ENCODE peak calls at places on chromosome 13, in four cellular contexts. E is lower leg skin, M is Caco-2, S is RWPE1. J is an unnamed sample.

GRCh38 chr13:35630551-35631275 is 154.2 kb upstream of the MAB21L1 start:
- DNase-seq in E (no peak), S (peak), M (peak), J (no peak)

GRCh38 chr13:114319441-114319871 is 5.2 kb downstream of the CHAMP1 start:
- DNase-seq in M (no peak), E (no peak), S (no peak), J (no peak)

GRCh38 chr13:91576590-91576989 is 178.2 kb downstream of the GPC5 start:
- DNase-seq in M (peak), E (no peak), S (no peak), J (no peak)

GRCh38 chr13:38685974-38686571 is 804 bp upstream of the FREM2 start:
- DNase-seq in E (no peak), S (peak), M (peak), J (no peak)

GRCh38 chr13:69633044-69633443 is 474.6 kb upstream of the ATXN8OS start:
- DNase-seq in E (no peak), S (no peak), M (no peak), J (no peak)

GRCh38 chr13:31860002-31860401 is 120.7 kb downstream of the RXFP2 start:
- DNase-seq in S (no peak), M (no peak), E (no peak), J (no peak)

GRCh38 chr13:66803759-66804456 is 426.2 kb downstream of the PCDH9 start:
- DNase-seq in S (no peak), E (no peak), M (no peak), J (no peak)

GRCh38 chr13:113390874-113391497 is 27.1 kb upstream of the GRTP1 start:
- DNase-seq in M (no peak), S (no peak), E (peak), J (no peak)

GRCh38 chr13:112770504-112770903 is 80.7 kb downstream of the ATP11A start:
- DNase-seq in E (no peak), S (no peak), M (no peak), J (no peak)

GRCh38 chr13:31159306-31159705 is 2.4 kb downstream of the HSPH1 start:
- DNase-seq in E (no peak), M (no peak), S (no peak), J (no peak)

GRCh38 chr13:27997904-27998522 is 9.5 kb upstream of the URAD start:
- DNase-seq in S (no peak), E (peak), M (peak), J (no peak)

GRCh38 chr13:99356216-99357089 is 49.3 kb upstream of the GPR183 start:
- DNase-seq in E (no peak), M (no peak), S (no peak), J (no peak)

GRCh38 chr13:86020350-86021002 is 221.3 kb upstream of the SLITRK6 start:
- DNase-seq in S (peak), M (no peak), E (no peak), J (no peak)

GRCh38 chr13:113982296-113982661 is 8.4 kb upstream of the C13orf46 start:
- DNase-seq in S (no peak), E (peak), M (no peak), J (no peak)

GRCh38 chr13:91142572-91142971 is 204.9 kb upstream of the MIR17HG start:
- DNase-seq in E (no peak), M (peak), S (peak), J (no peak)

GRCh38 chr13:110109910-110110309 is 197.0 kb downstream of the COL4A1 start:
- DNase-seq in E (peak), M (no peak), S (peak), J (no peak)

DNA sequence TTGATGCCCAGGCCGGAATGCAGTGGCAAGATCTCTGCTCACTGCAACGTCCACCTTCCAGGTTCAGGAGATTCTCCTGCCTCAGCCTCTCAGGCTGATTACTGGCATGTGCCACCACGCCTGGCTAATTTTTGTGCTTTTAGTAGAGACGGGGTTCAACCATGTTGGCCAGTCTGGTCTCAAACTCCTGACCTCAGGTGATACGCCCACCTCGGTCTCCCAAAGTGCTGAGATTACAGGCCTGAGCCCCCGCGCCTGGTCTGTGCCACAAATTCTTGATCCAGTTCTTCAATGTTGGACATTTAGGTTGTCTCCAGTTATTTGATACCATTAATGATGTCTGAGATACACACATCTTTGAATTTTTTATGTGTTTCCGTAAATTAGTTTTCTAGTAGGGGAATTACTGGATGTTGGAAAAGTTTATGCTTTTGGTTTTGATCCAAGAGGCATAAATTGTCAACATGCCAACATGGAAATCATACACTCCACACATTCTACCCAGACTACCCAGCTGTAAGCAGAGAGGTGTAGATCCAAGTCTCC is 525 bp upstream of the COG3 start:
- DNase-seq in E (peak), M (no peak), S (no peak), J (no peak)
- TF ChIP-seq CTCF in E (no peak), M (no peak), S (peak), J (peak)

DNA sequence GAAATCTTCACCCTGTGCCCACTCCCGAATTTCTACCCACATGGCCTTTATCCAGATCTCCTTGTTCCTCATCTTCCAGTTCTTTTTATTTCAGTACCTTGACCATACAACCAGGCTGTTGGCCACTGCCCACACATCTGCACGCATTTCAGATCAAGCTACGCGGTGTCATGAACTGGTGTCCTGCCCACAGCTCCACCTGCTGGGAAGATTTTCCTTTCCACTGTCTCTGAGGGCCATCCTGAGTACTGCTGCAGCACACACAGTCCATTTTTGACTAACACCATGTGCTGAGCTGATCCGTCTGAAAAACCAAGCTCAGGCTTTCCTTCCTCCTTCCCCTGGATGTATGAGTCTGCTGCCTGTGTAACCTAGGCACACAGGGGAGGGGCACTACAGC is 71.8 kb downstream of the WASF3 start:
- DNase-seq in E (no peak), M (peak), S (no peak), J (no peak)
- TF ChIP-seq CTCF in E (no peak), M (peak), S (no peak), J (no peak)

GRCh38 chr13:46126074-46126473 is 21.2 kb upstream of the CPB2 start:
- DNase-seq in M (no peak), S (no peak), E (no peak), J (no peak)

GRCh38 chr13:46124967-46125933 is 20.4 kb upstream of the CPB2 start:
- DNase-seq in M (no peak), E (no peak), S (no peak), J (no peak)

GRCh38 chr13:46122304-46122703 is 17.5 kb upstream of the CPB2 start:
- DNase-seq in M (no peak), S (no peak), E (no peak), J (no peak)

GRCh38 chr13:46126552-46127171 is 21.8 kb upstream of the CPB2 start:
- DNase-seq in M (peak), S (peak), E (peak), J (peak)

GRCh38 chr13:46124531-46124966 is 19.7 kb upstream of the CPB2 start:
- DNase-seq in M (no peak), E (no peak), S (no peak), J (no peak)
- TF ChIP-seq CTCF in M (no peak), E (no peak), S (no peak), J (no peak)

GRCh38 chr13:33487575-33488243 is 202.2 kb upstream of the STARD13 start:
- DNase-seq in E (no peak), M (no peak), S (no peak), J (no peak)

GRCh38 chr13:33493672-33494365 is 208.3 kb upstream of the STARD13 start:
- DNase-seq in M (no peak), S (no peak), E (no peak), J (no peak)

GRCh38 chr13:33494596-33495214 is 209.2 kb upstream of the STARD13 start:
- DNase-seq in E (no peak), M (no peak), S (peak), J (no peak)

GRCh38 chr13:33489563-33489962 is 204.0 kb upstream of the STARD13 start:
- DNase-seq in S (no peak), E (no peak), M (no peak), J (no peak)

DNA sequence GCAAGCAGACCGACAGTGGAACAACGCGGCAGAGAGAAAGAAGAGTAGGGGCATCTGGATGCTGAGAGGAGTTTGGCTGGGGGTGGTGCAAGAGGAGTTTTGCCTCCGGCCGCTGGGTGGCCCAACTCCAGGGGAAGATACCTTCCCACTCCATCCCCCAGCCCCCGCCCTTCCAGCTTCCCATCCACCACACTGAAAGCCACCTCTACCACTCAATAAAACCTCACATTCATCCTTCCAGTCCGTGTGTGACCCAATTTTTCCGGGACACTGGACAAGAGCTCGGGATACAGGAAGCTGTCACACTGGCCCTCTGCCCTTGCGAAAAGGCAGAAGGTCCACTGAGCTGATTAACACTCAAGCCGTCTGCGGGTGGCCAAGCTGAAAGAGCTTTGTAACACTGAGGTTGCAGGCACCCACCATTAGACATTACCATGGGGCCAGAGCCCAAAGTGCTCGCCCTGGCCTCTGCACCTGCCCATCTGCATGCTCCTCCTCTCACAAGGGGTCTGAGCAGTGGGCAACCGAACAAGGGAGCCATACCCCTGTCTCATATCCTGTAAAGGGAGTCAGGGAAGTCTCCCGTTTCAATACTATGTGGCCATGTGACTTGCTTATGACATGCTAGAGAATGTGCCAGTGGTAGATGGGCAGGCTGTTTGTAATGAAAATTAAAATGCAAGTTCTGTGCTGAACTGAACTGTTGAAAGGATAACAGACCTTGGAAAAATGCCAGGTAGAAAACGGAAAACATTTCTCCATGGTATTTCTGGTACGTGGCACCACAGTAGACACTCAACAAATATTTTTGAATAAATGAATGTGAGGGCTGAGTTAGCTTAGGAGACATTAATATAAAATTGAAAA is 205.1 kb upstream of the STARD13 start:
- DNase-seq in E (no peak), S (no peak), M (no peak), J (no peak)
- TF ChIP-seq CTCF in E (no peak), S (no peak), M (no peak), J (no peak)

DNA sequence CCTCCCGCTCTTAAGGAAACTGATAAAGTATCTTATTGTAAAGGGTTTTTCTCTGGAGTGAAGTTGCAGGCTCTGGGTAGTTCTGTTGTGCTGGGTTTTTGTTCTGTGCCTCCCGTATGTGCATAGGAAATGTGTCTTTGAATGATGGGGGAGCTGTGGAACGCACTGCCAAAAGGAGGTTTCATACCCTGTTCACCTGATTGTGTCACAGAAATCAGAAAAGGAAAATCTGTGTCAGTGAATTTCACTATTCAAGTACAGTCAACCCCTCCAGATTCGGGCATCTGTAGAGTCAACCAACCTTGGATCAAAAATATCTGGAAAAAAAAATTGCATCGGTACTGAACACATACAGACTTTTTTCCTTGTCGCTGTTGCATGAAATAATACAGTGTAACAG is 127.8 kb downstream of the MRPL57 start:
- DNase-seq in E (no peak), S (no peak), M (no peak), J (no peak)
- TF ChIP-seq CTCF in E (no peak), S (no peak), M (no peak), J (no peak)

GRCh38 chr13:64158910-64159309 is 2743.3 kb upstream of the PCDH20 start:
- DNase-seq in M (no peak), S (peak), E (no peak), J (no peak)

DNA sequence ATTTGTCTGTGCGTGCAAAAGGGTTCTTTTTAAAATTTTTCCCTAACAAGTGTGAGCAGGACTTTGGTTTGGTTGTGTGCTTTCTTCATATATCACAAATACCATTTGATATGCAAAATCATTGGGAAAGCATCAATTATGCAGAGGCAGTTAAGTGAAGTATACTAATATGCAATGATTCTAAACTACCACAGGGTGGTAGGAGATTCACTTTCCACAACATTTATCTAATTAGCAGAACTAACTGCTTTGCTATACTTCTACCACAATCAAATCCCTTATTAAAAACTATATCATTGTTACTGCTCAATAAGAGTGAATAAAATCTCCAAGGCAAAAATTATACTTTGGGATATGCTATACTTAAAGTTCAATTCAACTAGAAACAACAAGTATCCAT is 2738.9 kb upstream of the PCDH20 start:
- DNase-seq in E (no peak), M (peak), S (no peak), J (no peak)
- TF ChIP-seq CTCF in E (no peak), M (peak), S (peak), J (peak)

DNA sequence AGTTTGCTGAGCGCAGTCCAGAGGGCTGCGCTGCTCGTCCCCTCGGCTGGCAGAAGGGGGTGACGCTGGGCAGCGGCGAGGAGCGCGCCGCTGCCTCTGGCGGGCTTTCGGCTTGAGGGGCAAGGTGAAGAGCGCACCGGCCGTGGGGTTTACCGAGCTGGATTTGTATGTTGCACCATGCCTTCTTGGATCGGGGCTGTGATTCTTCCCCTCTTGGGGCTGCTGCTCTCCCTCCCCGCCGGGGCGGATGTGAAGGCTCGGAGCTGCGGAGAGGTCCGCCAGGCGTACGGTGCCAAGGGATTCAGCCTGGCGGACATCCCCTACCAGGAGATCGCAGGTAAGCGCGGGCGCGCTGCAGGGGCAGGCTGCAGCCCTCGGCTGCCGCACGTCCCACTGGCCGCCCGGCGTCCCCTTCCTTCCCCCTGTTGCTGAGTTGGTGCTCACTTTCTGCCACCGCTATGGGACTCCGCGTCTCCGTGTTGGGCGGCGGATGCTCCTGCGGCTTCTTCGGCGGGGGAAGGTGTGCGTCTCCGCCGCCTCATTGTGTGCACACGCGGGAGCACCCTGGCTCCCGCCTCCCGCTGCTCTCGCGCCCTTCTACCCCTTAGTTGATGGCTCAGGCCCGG is 786 bp downstream of the GPC6 start:
- DNase-seq in M (no peak), S (no peak), E (no peak), J (no peak)
- TF ChIP-seq CTCF in M (no peak), S (no peak), E (no peak), J (peak)